ENCODE peak calls at places on chromosomes 3 and 15, in six cellular contexts. R is AG10803, Y is choroid plexus epithelial cell, Z is uterus, U is IMR-90, G is fibroblast of lung. I is an unnamed sample.
A peak's percentile ranks its signal among the peaks of the same experiment; 100 is the strongest.

GRCh38 chr3:195558602-195559001 is 15.5 kb upstream of the PPP1R2 start:
- DNase-seq in R (peak; percentile 33), Y (peak; percentile 86), Z (no peak), U (peak; percentile 21), G (no peak), I (peak; percentile 41)

GRCh38 chr3:171457263-171458055 is 2.7 kb downstream of the TNIK start:
- DNase-seq in R (no peak), Y (no peak), Z (no peak), U (no peak), G (no peak), I (no peak)

GRCh38 chr3:190597291-190597690 is 83.4 kb downstream of the IL1RAP start:
- DNase-seq in R (no peak), Y (no peak), Z (no peak), U (no peak), G (peak; percentile 58), I (no peak)

GRCh38 chr15:93020976-93021772 is 67.8 kb downstream of the RGMA start:
- DNase-seq in R (no peak), Y (no peak), Z (no peak), U (no peak), G (no peak), I (no peak)

GRCh38 chr3:141050913-141051632 is at the start of gene SPSB4:
- DNase-seq in R (peak; percentile 17), Y (peak; percentile 31), Z (no peak), U (peak; percentile 27), G (peak; percentile 68), I (no peak)

GRCh38 chr3:99384596-99384995 is 253.8 kb upstream of the COL8A1 start:
- DNase-seq in R (no peak), Y (peak; percentile 12), Z (no peak), U (peak; percentile 39), G (peak; percentile 39), I (no peak)

GRCh38 chr3:86029590-86029989 is 961.4 kb downstream of the VGLL3 start:
- DNase-seq in R (no peak), Y (peak; percentile 1), Z (no peak), U (no peak), G (peak; percentile 17), I (no peak)

GRCh38 chr3:42250761-42251160 is 15.2 kb downstream of the CCK start:
- DNase-seq in R (no peak), Y (no peak), Z (no peak), U (no peak), G (no peak), I (no peak)

GRCh38 chr3:113771993-113772392 is 25.2 kb downstream of the ATP6V1A start:
- DNase-seq in R (no peak), Y (no peak), Z (no peak), U (no peak), G (no peak), I (no peak)

GRCh38 chr3:66816110-66816761 is 181.9 kb upstream of the KBTBD8 start:
- DNase-seq in R (peak; percentile 70), Y (peak; percentile 86), Z (no peak), U (peak; percentile 83), G (peak; percentile 70), I (peak; percentile 84)

GRCh38 chr15:80769471-80770355 is 9.5 kb upstream of the CEMIP start:
- DNase-seq in R (no peak), Y (no peak), Z (no peak), U (no peak), G (no peak), I (no peak)

GRCh38 chr3:77247063-77247462 is 207.2 kb downstream of the ROBO2 start:
- DNase-seq in R (no peak), Y (no peak), Z (no peak), U (peak; percentile 24), G (no peak), I (no peak)

GRCh38 chr3:64332461-64333350 is 107.4 kb upstream of the PRICKLE2 start:
- DNase-seq in R (peak; percentile 75), Y (peak; percentile 75), Z (no peak), U (peak; percentile 71), G (peak; percentile 76), I (no peak)

GRCh38 chr3:125281411-125281810 is 68.9 kb upstream of the SLC12A8 start:
- DNase-seq in R (peak; percentile 12), Y (no peak), Z (no peak), U (no peak), G (peak; percentile 43), I (no peak)

GRCh38 chr3:141996437-141996836 is 120.0 kb downstream of the ATP1B3 start:
- DNase-seq in R (no peak), Y (no peak), Z (no peak), U (no peak), G (peak; percentile 19), I (no peak)

GRCh38 chr15:84947947-84948830 is 33.5 kb upstream of the PDE8A start:
- DNase-seq in R (peak; percentile 93), Y (peak; percentile 72), Z (peak; percentile 45), U (peak; percentile 96), G (peak; percentile 96), I (peak; percentile 97)

GRCh38 chr3:172787019-172787418 is 36.5 kb downstream of the ECT2 start:
- DNase-seq in R (no peak), Y (no peak), Z (no peak), U (no peak), G (no peak), I (no peak)

GRCh38 chr15:79970921-79971434 is at the start of gene BCL2A1:
- DNase-seq in R (peak; percentile 83), Y (peak; percentile 87), Z (no peak), U (peak; percentile 96), G (peak; percentile 94), I (peak; percentile 88)

GRCh38 chr3:65936908-65937638 is 101.6 kb downstream of the MAGI1 start:
- DNase-seq in R (no peak), Y (no peak), Z (peak; percentile 26), U (no peak), G (no peak), I (no peak)

GRCh38 chr3:110164632-110165240 is 827.4 kb upstream of the DPPA4 start:
- DNase-seq in R (peak; percentile 19), Y (peak; percentile 51), Z (no peak), U (peak; percentile 25), G (no peak), I (no peak)

GRCh38 chr15:82043726-82044372 is 2.0 kb downstream of the MEX3B start:
- DNase-seq in R (no peak), Y (peak; percentile 14), Z (peak; percentile 30), U (no peak), G (peak; percentile 15), I (no peak)

GRCh38 chr3:188900421-188900941 is 271.3 kb upstream of the TPRG1 start:
- DNase-seq in R (peak; percentile 83), Y (peak; percentile 60), Z (no peak), U (peak; percentile 84), G (peak; percentile 94), I (peak; percentile 97)

GRCh38 chr15:82566690-82567089 is 26.4 kb upstream of the RPS17 start:
- DNase-seq in R (peak; percentile 21), Y (peak; percentile 22), Z (no peak), U (peak; percentile 81), G (peak; percentile 73), I (peak; percentile 42)

GRCh38 chr15:29701151-29701550 is 121.1 kb downstream of the TJP1 start:
- DNase-seq in R (no peak), Y (no peak), Z (no peak), U (no peak), G (no peak), I (no peak)

GRCh38 chr15:80660114-80660513 is 35.0 kb upstream of the ABHD17C start:
- DNase-seq in R (peak; percentile 29), Y (no peak), Z (no peak), U (peak; percentile 41), G (peak; percentile 43), I (peak; percentile 78)

GRCh38 chr3:194278186-194278845 is 72.8 kb downstream of the CPN2 start:
- DNase-seq in R (no peak), Y (no peak), Z (peak; percentile 15), U (no peak), G (no peak), I (no peak)

DNA sequence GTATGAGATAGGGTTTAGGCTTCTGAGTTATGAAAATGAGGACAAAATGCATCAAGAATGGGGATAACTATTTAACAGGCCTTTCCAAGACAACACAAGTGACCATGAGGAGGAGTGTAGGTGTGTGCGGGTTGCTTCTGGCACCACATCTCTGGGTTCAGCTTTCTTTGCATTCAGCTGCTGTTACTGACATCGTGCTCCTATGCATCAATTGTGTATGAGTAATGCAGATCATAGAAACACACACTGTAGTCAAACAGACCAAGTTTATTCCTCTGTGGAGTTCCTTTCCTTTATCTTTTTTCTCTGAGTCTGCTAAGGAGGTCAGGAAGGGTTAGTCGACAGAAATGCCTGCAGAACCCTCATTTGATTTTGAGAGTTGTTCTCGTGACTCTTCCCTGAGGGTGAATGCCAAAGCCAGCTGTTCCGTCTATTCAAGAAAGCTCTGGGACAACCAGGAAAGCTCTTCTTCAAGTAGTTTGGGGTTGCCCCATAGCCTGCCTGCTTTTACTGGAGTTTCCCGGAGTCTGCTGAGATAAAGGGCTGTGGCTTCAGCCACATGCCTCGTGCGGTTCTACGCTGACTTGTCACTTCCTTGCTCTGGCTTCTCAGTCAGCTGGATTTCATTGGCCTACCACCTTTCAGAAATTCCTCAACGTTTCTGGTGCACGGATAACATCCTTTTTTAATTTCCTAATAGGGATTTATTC is 136.7 kb upstream of the TLE3 start:
- DNase-seq in R (peak; percentile 96), Y (peak; percentile 74), Z (no peak), U (peak; percentile 60), G (peak; percentile 79), I (no peak)
- H3K4me3 ChIP-seq in R (no peak overlapping the region), Y (no peak overlapping the region), Z (no peak overlapping the region), U (no peak overlapping the region), G (no peak overlapping the region), I (no peak overlapping the region)

DNA sequence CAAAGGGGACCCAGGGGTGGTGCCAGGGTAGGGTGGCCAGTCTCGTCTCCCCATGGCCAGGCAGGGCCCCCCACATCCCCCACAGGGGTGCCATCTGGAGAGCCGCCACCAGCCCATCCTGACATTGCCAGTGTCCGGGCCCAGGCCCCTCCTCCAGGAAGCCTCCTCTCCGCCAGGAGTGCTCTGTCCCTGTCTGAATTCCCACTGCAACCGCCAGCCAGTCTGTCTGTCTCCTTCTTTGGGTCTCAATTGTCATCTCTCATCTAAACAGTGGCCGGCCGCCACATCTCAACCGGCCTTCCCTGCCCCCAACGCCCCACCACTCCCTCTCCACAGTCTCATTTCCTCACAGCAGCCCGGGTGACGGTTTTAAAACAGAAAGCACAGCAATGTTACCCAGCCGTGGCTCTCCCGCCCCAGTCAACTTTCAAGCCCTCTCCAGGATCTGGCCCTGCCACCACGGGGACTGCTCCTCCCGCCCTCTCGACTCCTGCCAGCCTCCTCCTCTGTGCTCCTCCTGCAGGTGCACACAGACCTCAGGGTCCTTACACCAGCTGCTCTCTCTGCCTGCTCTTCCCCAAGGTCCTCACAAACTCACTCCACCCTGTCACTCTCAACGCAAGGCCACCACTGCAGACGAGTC is 57.0 kb downstream of the IQSEC1 start:
- DNase-seq in R (no peak), Y (no peak), Z (no peak), U (no peak), G (no peak), I (no peak)
- TF ChIP-seq CTCF in R (no peak), Y (no peak), Z (no peak), U (no peak), G (no peak), I (no peak)

GRCh38 chr15:41970456-41970855 is 1.9 kb downstream of the EHD4 start:
- DNase-seq in R (no peak), Y (no peak), Z (no peak), U (no peak), G (no peak), I (no peak)
- H3K4me3 ChIP-seq in R (no peak overlapping the region), Y (no peak overlapping the region), Z (no peak overlapping the region), U (no peak overlapping the region), G (peak overlapping the region; percentile 98), I (no peak overlapping the region)

GRCh38 chr3:56347219-56347871 is 120.9 kb downstream of the ERC2 start:
- DNase-seq in R (no peak), Y (no peak), Z (no peak), U (no peak), G (no peak), I (no peak)
- TF ChIP-seq CTCF in R (peak; percentile 20), Y (peak; percentile 25), Z (no peak), U (no peak), G (no peak), I (peak; percentile 24)